ENCODE peak calls at places on chromosomes 7 and 10, in six cellular contexts. H, N, X, B, Z and A are unnamed samples. For H3K36me3, the result is how much of the 10 kb centered on the place peaks cover.

GRCh38 chr7:22821702-22822485 is 755 bp downstream of the TOMM7 start:
- DNase-seq in H (peak), N (no peak), X (peak), B (no peak), Z (no peak), A (no peak)

GRCh38 chr7:36400023-36400422 is 10.4 kb downstream of the ANLN start:
- DNase-seq in H (no peak), N (no peak), X (no peak), B (no peak), Z (no peak), A (peak)

GRCh38 chr10:116774728-116775151 is 32.4 kb upstream of the HSPA12A start:
- DNase-seq in H (no peak), N (no peak), X (no peak), B (no peak), Z (no peak), A (no peak)

GRCh38 chr10:84826704-84827103 is 498.3 kb downstream of the CCSER2 start:
- DNase-seq in H (peak), N (no peak), X (peak), B (no peak), Z (no peak), A (peak)

GRCh38 chr10:100370561-100370975 is 23.5 kb downstream of the SCD start:
- DNase-seq in H (no peak), N (no peak), X (no peak), B (no peak), Z (no peak), A (no peak)

GRCh38 chr7:40329601-40330153 is 194.9 kb downstream of the SUGCT start:
- DNase-seq in H (peak), N (no peak), X (peak), B (no peak), Z (no peak), A (peak)

GRCh38 chr7:35253182-35253679 is 669 bp downstream of the TBX20 start:
- DNase-seq in H (peak), N (no peak), X (peak), B (no peak), Z (no peak), A (no peak)

GRCh38 chr7:88299126-88299525 is 7.6 kb downstream of the STEAP4 start:
- DNase-seq in H (no peak), N (no peak), X (no peak), B (no peak), Z (no peak), A (no peak)

GRCh38 chr10:47165711-47166404 is 134.1 kb upstream of the GDF10 start:
- DNase-seq in H (no peak), N (peak), X (no peak), B (peak), Z (peak), A (peak)

GRCh38 chr7:91694221-91694856 is 186.2 kb downstream of the MTERF1 start:
- DNase-seq in H (no peak), N (no peak), X (no peak), B (no peak), Z (no peak), A (peak)

GRCh38 chr10:115827650-115828049 is 445.4 kb downstream of the GFRA1 start:
- DNase-seq in H (peak), N (no peak), X (no peak), B (no peak), Z (no peak), A (peak)

GRCh38 chr7:44622342-44623151 is 16.1 kb downstream of the OGDH start:
- DNase-seq in H (no peak), N (no peak), X (no peak), B (no peak), Z (no peak), A (no peak)

GRCh38 chr10:80356563-80356999 is at the start of the genes DYDC1 and DYDC2:
- DNase-seq in H (peak), N (peak), X (peak), B (peak), Z (peak), A (peak)

GRCh38 chr10:22682237-22683192 is 31.9 kb downstream of the PIP4K2A start:
- DNase-seq in H (no peak), N (no peak), X (no peak), B (no peak), Z (no peak), A (peak)

GRCh38 chr10:104276192-104276591 is 7.2 kb downstream of the GSTO2 start:
- DNase-seq in H (no peak), N (no peak), X (no peak), B (no peak), Z (no peak), A (no peak)
- H3K4me3 ChIP-seq in H (no peak), N (no peak), X (no peak), B (no peak), Z (no peak), A (no peak)

GRCh38 chr7:149175150-149175549 is 20.2 kb upstream of the ZNF282 start:
- DNase-seq in H (no peak), N (no peak), X (no peak), B (no peak), Z (no peak), A (no peak)

GRCh38 chr7:149179241-149179640 is 16.1 kb upstream of the ZNF282 start:
- DNase-seq in H (no peak), N (no peak), X (no peak), B (no peak), Z (no peak), A (no peak)

GRCh38 chr7:149184274-149184673 is 11.1 kb upstream of the ZNF282 start:
- DNase-seq in H (no peak), N (no peak), X (no peak), B (no peak), Z (no peak), A (no peak)

GRCh38 chr7:149181136-149181790 is 14.1 kb upstream of the ZNF282 start:
- DNase-seq in H (no peak), N (no peak), X (no peak), B (no peak), Z (no peak), A (no peak)

GRCh38 chr7:149180713-149181112 is 14.6 kb upstream of the ZNF282 start:
- DNase-seq in H (no peak), N (no peak), X (no peak), B (no peak), Z (no peak), A (no peak)
- H3K36me3 ChIP-seq in H (under half), N (under half), X (under half), B (under half), Z (half or more), A (under half)

GRCh38 chr10:21475393-21475792 is 50.1 kb downstream of the SKIDA1 start:
- DNase-seq in H (no peak), N (no peak), X (no peak), B (no peak), Z (no peak), A (no peak)

GRCh38 chr10:21468086-21468485 is 57.4 kb downstream of the SKIDA1 start:
- DNase-seq in H (no peak), N (no peak), X (no peak), B (no peak), Z (no peak), A (no peak)

GRCh38 chr10:21467633-21468032 is 57.8 kb downstream of the SKIDA1 start:
- DNase-seq in H (no peak), N (no peak), X (no peak), B (no peak), Z (no peak), A (no peak)

GRCh38 chr10:21473541-21473940 is 51.9 kb downstream of the SKIDA1 start:
- DNase-seq in H (no peak), N (no peak), X (no peak), B (no peak), Z (no peak), A (no peak)

DNA sequence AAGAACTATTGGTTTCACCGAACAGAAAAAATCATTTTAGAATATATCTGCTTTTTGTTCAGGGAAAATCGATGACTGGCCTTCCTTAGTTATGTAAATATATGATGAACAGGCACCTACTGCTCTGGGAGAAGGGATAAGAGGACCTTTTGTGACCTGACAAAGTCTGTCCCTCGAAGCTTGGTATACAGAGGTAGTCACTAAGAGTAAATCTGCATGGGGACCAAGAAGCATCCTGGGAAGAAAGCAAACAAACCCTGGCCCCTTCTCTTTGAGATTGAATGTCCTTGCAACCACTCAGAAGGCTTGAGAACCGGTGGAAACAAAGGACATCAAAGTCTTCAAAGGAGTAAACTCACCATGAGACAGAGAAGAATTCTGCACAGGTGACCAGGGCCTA is 52.3 kb downstream of the SKIDA1 start:
- DNase-seq in H (no peak), N (no peak), X (peak), B (no peak), Z (no peak), A (no peak)
- H3K4me3 ChIP-seq in H (no peak), N (no peak), X (no peak), B (no peak), Z (no peak), A (no peak)

GRCh38 chr7:102429141-102429904 is 4.1 kb upstream of the ORAI2 start:
- DNase-seq in H (no peak), N (no peak), X (no peak), B (no peak), Z (no peak), A (no peak)
- H3K36me3 ChIP-seq in H (under half), N (under half), X (under half), B (under half), Z (under half), A (under half)

GRCh38 chr10:35838080-35838479 is 196.0 kb upstream of the FZD8 start:
- DNase-seq in H (no peak), N (no peak), X (no peak), B (no peak), Z (no peak), A (no peak)

GRCh38 chr10:35835545-35835944 is 193.4 kb upstream of the FZD8 start:
- DNase-seq in H (no peak), N (no peak), X (no peak), B (no peak), Z (no peak), A (no peak)

GRCh38 chr10:35834916-35835499 is 192.9 kb upstream of the FZD8 start:
- DNase-seq in H (peak), N (no peak), X (no peak), B (no peak), Z (no peak), A (no peak)
- H3K4me3 ChIP-seq in H (no peak), N (no peak), X (no peak), B (no peak), Z (no peak), A (no peak)

DNA sequence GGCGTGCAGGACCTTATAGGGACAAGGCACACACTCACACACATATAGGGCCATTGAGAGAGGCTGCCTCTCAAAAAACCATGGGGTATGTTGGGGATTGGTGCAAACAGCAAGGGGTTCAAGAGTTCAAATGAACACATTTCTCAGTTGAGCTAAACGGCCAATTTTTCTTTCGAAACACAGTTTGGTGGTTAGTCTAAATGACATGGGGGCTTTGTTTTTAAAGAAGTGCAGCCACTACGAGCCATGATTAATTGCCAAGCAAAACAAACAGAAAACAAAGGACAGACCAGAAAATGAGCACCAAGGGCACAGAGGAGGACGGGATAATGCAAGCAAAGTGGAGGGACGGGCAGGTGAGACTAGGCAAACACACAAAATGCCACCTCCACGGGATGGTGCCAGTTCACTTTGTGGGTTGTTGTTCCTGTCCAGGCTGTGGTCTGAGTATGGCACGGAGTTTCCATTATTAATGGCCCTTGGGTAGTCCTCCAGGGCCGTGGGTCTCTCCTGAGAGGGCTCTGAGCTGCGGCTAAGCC is 64.5 kb upstream of the PDLIM1 start:
- DNase-seq in H (no peak), N (no peak), X (no peak), B (no peak), Z (no peak), A (peak)
- H3K36me3 ChIP-seq in H (under half), N (under half), X (under half), B (under half), Z (under half), A (under half)

GRCh38 chr10:50360486-50360885 is 109.2 kb upstream of the ASAH2 start:
- DNase-seq in H (no peak), N (no peak), X (no peak), B (no peak), Z (no peak), A (peak)
- H3K4me3 ChIP-seq in H (no peak), N (no peak), X (no peak), B (no peak), Z (no peak), A (no peak)